ENCODE peak calls at places on chromosomes 1 and 21, in four cellular contexts. B, T, X and C are unnamed samples.
A peak's percentile ranks its signal among the peaks of the same experiment; 100 is the strongest.

GRCh38 chr1:37680933-37681332 is 11.4 kb upstream of the CDCA8 start:
- DNase-seq in B (no peak), T (no peak), X (no peak), C (no peak)

GRCh38 chr1:198545156-198545555 is 4.7 kb upstream of the ATP6V1G3 start:
- DNase-seq in B (no peak), T (no peak), X (no peak), C (no peak)

GRCh38 chr1:156848461-156849150 is 10.3 kb downstream of the INSRR start:
- DNase-seq in B (no peak), T (no peak), X (no peak), C (peak; percentile 77)

GRCh38 chr1:156122519-156123355 is 8.2 kb downstream of the LMNA start:
- DNase-seq in B (peak; percentile 78), T (peak; percentile 94), X (peak; percentile 77), C (peak; percentile 82)

GRCh38 chr1:23854568-23854967 is 13.5 kb downstream of the FUCA1 start:
- DNase-seq in B (no peak), T (no peak), X (no peak), C (no peak)

GRCh38 chr1:160366731-160367515 is at the start of gene NHLH1:
- DNase-seq in B (no peak), T (peak; percentile 16), X (no peak), C (no peak)

GRCh38 chr1:55275976-55276375 is 60.8 kb upstream of the USP24 start:
- DNase-seq in B (no peak), T (no peak), X (no peak), C (no peak)

GRCh38 chr1:15525043-15525958 is 1.3 kb upstream of the CASP9 start:
- DNase-seq in B (peak; percentile 98), T (peak; percentile 99), X (peak; percentile 16), C (peak; percentile 67)

GRCh38 chr1:182291584-182292192 is 99.9 kb downstream of the GLUL start:
- DNase-seq in B (no peak), T (no peak), X (no peak), C (no peak)

GRCh38 chr1:209618756-209619420 is 33.3 kb downstream of the LAMB3 start:
- DNase-seq in B (no peak), T (no peak), X (no peak), C (no peak)

GRCh38 chr1:172902861-172903381 is 147.8 kb downstream of the TNFSF18 start:
- DNase-seq in B (no peak), T (no peak), X (no peak), C (no peak)

GRCh38 chr1:161117681-161118581 is at the start of the genes NIT1 and PFDN2:
- DNase-seq in B (peak; percentile 60), T (peak; percentile 89), X (peak; percentile 75), C (peak; percentile 87)

GRCh38 chr1:41851589-41851988 is 67.1 kb downstream of the HIVEP3 start:
- DNase-seq in B (no peak), T (no peak), X (no peak), C (no peak)

GRCh38 chr1:182669266-182669665 is 15.1 kb downstream of the RGS8 start:
- DNase-seq in B (no peak), T (no peak), X (no peak), C (no peak)

GRCh38 chr1:66532798-66533783 is 862 bp upstream of the SGIP1 start:
- DNase-seq in B (no peak), T (no peak), X (no peak), C (no peak)

GRCh38 chr1:81706650-81707435 is 93.9 kb upstream of the ADGRL2 start:
- DNase-seq in B (no peak), T (no peak), X (no peak), C (no peak)

GRCh38 chr1:38680801-38681510 is 178.6 kb downstream of the RRAGC start:
- DNase-seq in B (no peak), T (no peak), X (no peak), C (no peak)

GRCh38 chr1:83929184-83929583 is 69.7 kb downstream of the TTLL7 start:
- DNase-seq in B (no peak), T (no peak), X (peak; percentile 31), C (no peak)

GRCh38 chr1:181314010-181314409 is 169.3 kb upstream of the CACNA1E start:
- DNase-seq in B (no peak), T (no peak), X (no peak), C (no peak)

GRCh38 chr1:204459706-204460105 is 34.9 kb downstream of the PIK3C2B start:
- DNase-seq in B (no peak), T (no peak), X (no peak), C (no peak)

GRCh38 chr1:52552236-52552504 is 722 bp downstream of the TUT4 start:
- DNase-seq in B (no peak), T (no peak), X (peak; percentile 61), C (peak; percentile 65)

GRCh38 chr1:166839600-166840308 is 479 bp downstream of the POGK start:
- DNase-seq in B (no peak), T (no peak), X (no peak), C (peak; percentile 79)

GRCh38 chr1:74913978-74914377 is 181.0 kb downstream of the TYW3 start:
- DNase-seq in B (no peak), T (no peak), X (no peak), C (no peak)

GRCh38 chr1:25676488-25676887 is 59.9 kb downstream of the MAN1C1 start:
- DNase-seq in B (no peak), T (no peak), X (no peak), C (no peak)

GRCh38 chr1:214588963-214589597 is 13.9 kb upstream of the CENPF start:
- DNase-seq in B (no peak), T (no peak), X (no peak), C (no peak)

GRCh38 chr1:168970945-168971799 is 135.3 kb upstream of the ATP1B1 start:
- DNase-seq in B (no peak), T (no peak), X (no peak), C (no peak)

GRCh38 chr21:45078877-45079281 is 4.5 kb downstream of the ADARB1 start:
- DNase-seq in B (no peak), T (no peak), X (no peak), C (no peak)

GRCh38 chr21:37939251-37939650 is 23.0 kb upstream of the KCNJ6 start:
- DNase-seq in B (no peak), T (no peak), X (no peak), C (no peak)

GRCh38 chr1:42040159-42040558 is 113.1 kb upstream of the GUCA2B start:
- DNase-seq in B (no peak), T (no peak), X (no peak), C (no peak)

GRCh38 chr21:41648591-41649031 is 118.2 kb downstream of the RIPK4 start:
- DNase-seq in B (no peak), T (no peak), X (no peak), C (no peak)

GRCh38 chr1:31703431-31704260 is at the start of gene COL16A1:
- DNase-seq in B (peak; percentile 24), T (peak; percentile 85), X (peak; percentile 66), C (peak; percentile 72)

GRCh38 chr1:113101588-113101987 is 28.6 kb downstream of the LRIG2 start:
- DNase-seq in B (no peak), T (no peak), X (no peak), C (no peak)

GRCh38 chr1:55955237-55955636 is 624.1 kb downstream of the PLPP3 start:
- DNase-seq in B (no peak), T (no peak), X (no peak), C (no peak)

GRCh38 chr1:153616144-153616884 is at the start of gene S100A14:
- DNase-seq in B (no peak), T (no peak), X (no peak), C (peak; percentile 96)

GRCh38 chr1:63069214-63069613 is 253.2 kb upstream of the FOXD3 start:
- DNase-seq in B (no peak), T (no peak), X (no peak), C (no peak)

GRCh38 chr1:63073530-63074306 is 248.6 kb upstream of the FOXD3 start:
- DNase-seq in B (no peak), T (no peak), X (peak; percentile 7), C (no peak)

GRCh38 chr1:63068626-63069025 is 253.7 kb upstream of the FOXD3 start:
- DNase-seq in B (no peak), T (no peak), X (no peak), C (no peak)

DNA sequence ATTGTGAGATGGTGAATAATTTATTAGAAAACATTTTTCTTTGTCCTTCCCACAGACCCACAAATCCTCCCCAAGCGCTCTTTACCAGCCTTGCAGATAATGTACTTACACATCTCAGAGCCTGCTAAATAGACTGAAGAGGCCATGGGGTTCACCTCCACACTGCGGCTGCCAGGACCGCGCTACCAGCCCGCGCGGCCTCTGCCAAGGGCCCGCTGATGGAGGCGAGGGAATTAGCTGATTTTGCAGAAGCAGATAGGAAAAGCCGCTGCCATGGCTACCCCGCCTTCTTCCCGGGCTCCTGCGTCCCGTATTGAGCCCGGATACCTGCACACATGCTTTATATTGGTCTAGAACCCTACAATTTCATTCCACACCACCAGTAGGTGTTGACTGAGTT is 248.0 kb upstream of the FOXD3 start:
- DNase-seq in B (no peak), T (no peak), X (no peak), C (no peak)
- H3K4me3 ChIP-seq in B (no peak overlapping the region), T (no peak overlapping the region), X (no peak overlapping the region), C (no peak overlapping the region)

DNA sequence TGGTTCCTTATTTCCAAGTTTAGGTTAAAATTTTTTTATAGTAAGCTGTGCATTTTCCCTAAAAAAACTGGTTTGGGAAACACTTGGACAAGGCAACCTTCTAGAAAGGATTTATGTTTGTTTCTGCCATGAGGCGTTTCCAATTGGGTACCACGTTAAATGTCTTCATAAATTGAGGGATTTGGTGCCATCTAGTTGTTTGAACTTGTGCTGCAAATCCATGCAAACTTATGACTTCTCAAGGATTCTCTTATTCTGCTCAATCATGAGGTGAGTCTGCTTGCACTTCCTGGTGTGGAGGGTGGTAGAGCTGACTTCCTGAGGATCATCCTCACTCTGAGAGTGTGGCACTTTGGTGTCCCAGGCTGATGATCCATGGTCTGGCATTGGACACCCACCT is 123.3 kb downstream of the PCNX2 start:
- DNase-seq in B (no peak), T (no peak), X (peak; percentile 12), C (no peak)
- TF ChIP-seq CTCF in B (no peak), T (no peak), X (no peak), C (no peak)

DNA sequence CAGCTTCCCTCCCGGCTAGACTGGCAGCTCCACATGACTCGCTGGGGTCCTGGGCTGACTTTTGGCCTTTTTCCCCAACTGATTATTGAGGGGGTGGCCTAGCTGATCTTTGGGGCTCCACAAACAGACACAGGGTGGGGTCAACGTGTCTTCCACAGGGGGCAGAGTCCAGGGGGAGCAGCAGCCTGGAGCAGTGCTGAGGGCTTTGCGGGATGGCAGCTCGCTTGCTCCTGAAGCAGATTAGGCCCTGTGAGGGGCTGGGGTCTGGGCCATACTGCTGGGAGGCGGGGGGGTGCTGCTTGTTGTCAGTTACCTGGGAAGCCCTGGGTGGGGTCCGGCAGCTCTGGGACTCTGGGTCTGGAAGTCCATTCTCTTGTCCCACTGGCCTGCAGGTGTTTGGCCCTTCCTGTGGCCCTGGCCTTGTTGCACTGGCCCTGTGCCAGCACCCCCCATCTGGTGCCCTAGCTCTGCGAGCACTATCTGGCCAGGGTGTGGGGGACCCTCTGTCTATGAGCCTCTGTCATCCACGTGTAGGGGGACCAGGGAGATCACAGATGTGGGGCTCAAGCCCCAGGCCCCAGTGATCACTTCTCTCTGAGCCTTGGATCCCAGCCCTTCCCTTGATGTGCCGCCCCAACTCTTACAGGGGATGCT is 12.3 kb upstream of the HES5 start:
- DNase-seq in B (no peak), T (no peak), X (no peak), C (peak; percentile 60)
- H3K4me1 ChIP-seq in B (peaks cover 12% of the 10 kb centered on the region), T (peaks cover 52% of the 10 kb centered on the region), X (peaks cover 51% of the 10 kb centered on the region), C (peaks cover 55% of the 10 kb centered on the region)

GRCh38 chr1:1079408-1080121 is 5.5 kb upstream of the RNF223 start:
- DNase-seq in B (no peak), T (peak; percentile 67), X (no peak), C (peak; percentile 65)
- H3K4me3 ChIP-seq in B (peak overlapping the region; percentile 70), T (peak overlapping the region; percentile 49), X (peak overlapping the region; percentile 4), C (no peak overlapping the region)